ENCODE peak calls at places on chromosomes 1 and 21, in nine cellular contexts. R, Y, S, N, K, P, T, M and L are unnamed samples.

GRCh38 chr1:164617607-164618564 is 58.9 kb downstream of the PBX1 start:
- DNase-seq in R (no peak), Y (peak), S (peak), N (no peak), K (peak), P (no peak), T (no peak), M (no peak), L (no peak)

GRCh38 chr1:238658766-238659165 is 727.6 kb upstream of the CHRM3 start:
- DNase-seq in R (no peak), Y (peak), S (no peak), N (no peak), K (peak), P (no peak), T (no peak), M (peak), L (no peak)

GRCh38 chr1:119286587-119287181 is 81.9 kb upstream of the HAO2 start:
- DNase-seq in R (peak), Y (peak), S (peak), N (no peak), K (peak), P (peak), T (peak), M (peak), L (no peak)

GRCh38 chr1:207806531-207807394 is 54.9 kb downstream of the CD46 start:
- DNase-seq in R (no peak), Y (no peak), S (no peak), N (no peak), K (peak), P (no peak), T (no peak), M (no peak), L (no peak)

GRCh38 chr21:15061284-15061683 is 3.5 kb downstream of the NRIP1 start:
- DNase-seq in R (no peak), Y (no peak), S (no peak), N (no peak), K (no peak), P (no peak), T (no peak), M (peak), L (no peak)

GRCh38 chr1:232471250-232471649 is 158.7 kb downstream of the SIPA1L2 start:
- DNase-seq in R (no peak), Y (no peak), S (no peak), N (no peak), K (no peak), P (no peak), T (no peak), M (no peak), L (no peak)

GRCh38 chr1:205805082-205805711 is 7.8 kb downstream of the SLC41A1 start:
- DNase-seq in R (no peak), Y (no peak), S (no peak), N (no peak), K (no peak), P (no peak), T (peak), M (no peak), L (no peak)

GRCh38 chr1:95657248-95657647 is 423.2 kb downstream of the RWDD3 start:
- DNase-seq in R (no peak), Y (no peak), S (no peak), N (no peak), K (no peak), P (no peak), T (no peak), M (no peak), L (no peak)

GRCh38 chr1:232166942-232167341 is 463.0 kb downstream of the SIPA1L2 start:
- DNase-seq in R (no peak), Y (no peak), S (no peak), N (no peak), K (no peak), P (no peak), T (no peak), M (no peak), L (no peak)

GRCh38 chr1:225882699-225883615 is 777 bp upstream of the TMEM63A start:
- DNase-seq in R (peak), Y (peak), S (peak), N (peak), K (peak), P (peak), T (peak), M (peak), L (peak)

GRCh38 chr21:26966978-26967913 is at the start of gene ADAMTS5:
- DNase-seq in R (no peak), Y (peak), S (peak), N (peak), K (peak), P (no peak), T (no peak), M (peak), L (peak)

GRCh38 chr1:77756052-77756754 is 3.4 kb downstream of the USP33 start:
- DNase-seq in R (no peak), Y (no peak), S (no peak), N (no peak), K (no peak), P (no peak), T (no peak), M (no peak), L (no peak)

GRCh38 chr1:201436969-201437368 is 15.4 kb upstream of the TNNI1 start:
- DNase-seq in R (no peak), Y (no peak), S (no peak), N (no peak), K (no peak), P (no peak), T (no peak), M (no peak), L (no peak)

GRCh38 chr1:162368451-162368850 is 8.2 kb downstream of the SPATA46 start:
- DNase-seq in R (no peak), Y (no peak), S (no peak), N (no peak), K (no peak), P (no peak), T (no peak), M (no peak), L (no peak)

GRCh38 chr21:29335720-29336119 is 37.0 kb downstream of the BACH1 start:
- DNase-seq in R (no peak), Y (no peak), S (no peak), N (no peak), K (no peak), P (no peak), T (no peak), M (no peak), L (no peak)

GRCh38 chr1:244284641-244285156 is 167.0 kb downstream of the ADSS2 start:
- DNase-seq in R (no peak), Y (no peak), S (no peak), N (no peak), K (no peak), P (no peak), T (no peak), M (no peak), L (no peak)

GRCh38 chr1:108644984-108645383 is 15.9 kb downstream of the HENMT1 start:
- DNase-seq in R (no peak), Y (no peak), S (no peak), N (no peak), K (no peak), P (no peak), T (peak), M (no peak), L (no peak)

GRCh38 chr21:22965455-22966125 is 1967.4 kb downstream of the NCAM2 start:
- DNase-seq in R (no peak), Y (no peak), S (no peak), N (no peak), K (no peak), P (no peak), T (no peak), M (no peak), L (no peak)

GRCh38 chr1:42737257-42737656 is 2.8 kb downstream of the CLDN19 start:
- DNase-seq in R (peak), Y (no peak), S (no peak), N (no peak), K (no peak), P (no peak), T (no peak), M (no peak), L (no peak)

GRCh38 chr1:34780528-34780927 is 486 bp upstream of the GJB3 start:
- DNase-seq in R (no peak), Y (no peak), S (no peak), N (no peak), K (no peak), P (no peak), T (no peak), M (no peak), L (no peak)

GRCh38 chr1:94926365-94926914 is 470 bp downstream of the CNN3 start:
- DNase-seq in R (peak), Y (peak), S (peak), N (peak), K (peak), P (peak), T (peak), M (peak), L (no peak)

GRCh38 chr1:12757836-12758235 is 11.8 kb downstream of the CFAP107 start:
- DNase-seq in R (no peak), Y (no peak), S (no peak), N (no peak), K (no peak), P (no peak), T (no peak), M (no peak), L (no peak)

GRCh38 chr1:13730751-13731482 is 30.9 kb downstream of the PRDM2 start:
- DNase-seq in R (peak), Y (no peak), S (no peak), N (no peak), K (no peak), P (no peak), T (peak), M (no peak), L (peak)

GRCh38 chr1:168260393-168260792 is 20.3 kb upstream of the TBX19 start:
- DNase-seq in R (no peak), Y (peak), S (no peak), N (no peak), K (no peak), P (no peak), T (no peak), M (no peak), L (no peak)

DNA sequence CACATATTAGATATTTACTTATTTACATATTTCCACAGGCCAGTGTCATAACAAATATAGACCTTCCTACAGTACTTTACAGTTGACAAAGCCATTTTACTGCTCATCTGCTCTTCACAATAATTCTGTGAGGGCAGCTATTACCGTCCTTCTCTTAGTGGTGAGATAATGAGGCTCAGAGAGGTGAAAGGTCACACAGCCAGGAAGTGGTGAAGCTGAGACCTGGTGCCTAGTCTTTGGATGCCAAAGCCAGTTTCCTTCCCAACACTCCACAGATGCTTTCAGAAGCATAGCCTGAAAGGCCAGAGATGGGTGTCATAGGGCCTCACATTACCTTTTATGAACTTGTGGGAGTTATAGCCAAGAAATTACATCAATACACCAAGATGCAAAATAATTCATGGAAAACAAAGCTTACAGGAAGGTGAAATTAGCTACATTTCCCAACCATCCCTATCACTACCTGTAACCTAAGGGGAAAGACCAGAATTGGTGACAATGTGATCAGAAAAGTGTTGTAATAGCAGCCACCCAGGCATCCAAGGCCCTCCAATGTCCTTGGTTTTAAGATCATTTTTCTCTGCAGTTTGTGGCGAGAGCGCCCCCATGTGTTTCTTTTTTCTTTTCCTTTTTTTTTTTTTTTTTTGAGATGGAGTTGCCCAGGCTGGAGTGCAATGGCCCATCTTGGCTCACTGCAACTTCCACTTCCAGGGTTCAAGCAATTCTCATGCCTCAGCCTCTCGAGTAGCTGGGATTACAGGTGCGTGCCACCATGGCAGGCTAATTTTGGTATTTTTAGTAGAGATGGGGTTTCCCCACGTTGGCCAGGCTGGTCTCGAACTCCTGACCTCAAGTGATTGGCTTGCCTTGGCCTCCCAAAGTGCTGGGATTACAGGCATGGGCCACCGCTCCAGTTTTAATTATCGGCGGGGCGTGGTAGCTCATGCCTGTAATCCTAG is 26.5 kb upstream of the RPL11 start:
- DNase-seq in R (no peak), Y (peak), S (no peak), N (no peak), K (peak), P (no peak), T (no peak), M (peak), L (no peak)
- TF ChIP-seq CTCF in R (no peak), Y (peak), S (peak), N (peak), K (peak), P (peak), T (peak), M (peak), L (peak)

GRCh38 chr1:183087001-183087400 is 63.8 kb downstream of the LAMC1 start:
- DNase-seq in R (no peak), Y (no peak), S (no peak), N (no peak), K (no peak), P (no peak), T (no peak), M (no peak), L (no peak)
- TF ChIP-seq CTCF in R (no peak), Y (no peak), S (no peak), N (no peak), K (no peak), P (no peak), T (no peak), M (no peak), L (no peak)

GRCh38 chr1:234770924-234771540 is 161.1 kb upstream of the IRF2BP2 start:
- DNase-seq in R (no peak), Y (no peak), S (no peak), N (no peak), K (no peak), P (no peak), T (no peak), M (no peak), L (no peak)

GRCh38 chr1:234768569-234769283 is 158.7 kb upstream of the IRF2BP2 start:
- DNase-seq in R (no peak), Y (no peak), S (no peak), N (no peak), K (no peak), P (no peak), T (no peak), M (no peak), L (no peak)

GRCh38 chr1:234769284-234769998 is 159.5 kb upstream of the IRF2BP2 start:
- DNase-seq in R (no peak), Y (no peak), S (no peak), N (no peak), K (no peak), P (no peak), T (no peak), M (no peak), L (no peak)

GRCh38 chr1:234771642-234772344 is 161.8 kb upstream of the IRF2BP2 start:
- DNase-seq in R (no peak), Y (peak), S (no peak), N (no peak), K (no peak), P (no peak), T (no peak), M (peak), L (no peak)

DNA sequence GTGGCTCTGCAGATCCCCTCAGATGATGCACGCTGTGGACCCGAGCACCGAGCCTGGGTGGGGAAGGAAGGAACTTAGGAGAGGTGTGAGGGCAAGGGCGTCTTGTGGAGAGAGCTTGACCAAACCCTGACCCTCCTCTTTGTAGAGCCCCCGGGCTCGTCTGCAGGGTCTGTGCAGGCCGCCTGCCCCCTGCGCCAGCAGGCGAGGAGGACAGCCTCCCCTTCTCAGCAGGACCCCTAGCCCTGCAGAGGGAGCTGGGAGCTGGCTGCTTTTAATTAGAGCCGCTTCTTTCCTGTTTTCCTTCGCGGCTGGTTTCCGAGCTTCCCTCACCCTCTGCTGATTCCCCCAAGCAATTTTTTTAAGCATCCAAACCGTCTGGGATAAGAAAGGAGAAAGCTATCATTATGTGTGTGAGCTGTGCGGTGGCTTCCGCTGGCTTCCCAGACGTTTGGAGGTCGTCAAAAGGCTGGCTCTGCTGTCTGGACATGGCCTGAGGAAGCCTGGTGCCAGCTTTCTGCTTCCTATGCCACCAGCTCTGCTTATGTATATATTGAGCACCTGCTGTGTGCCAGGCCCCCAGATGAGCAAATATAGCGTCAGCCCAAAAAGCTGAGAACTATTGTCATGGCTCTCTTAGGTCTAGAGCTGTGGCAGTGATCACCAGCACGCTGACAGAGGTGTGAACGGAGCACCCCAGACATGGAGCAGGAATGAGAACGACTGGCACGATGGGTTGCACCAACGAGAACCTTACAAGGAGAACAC is 160.2 kb upstream of the IRF2BP2 start:
- DNase-seq in R (no peak), Y (no peak), S (no peak), N (no peak), K (no peak), P (no peak), T (no peak), M (no peak), L (no peak)
- TF ChIP-seq CTCF in R (no peak), Y (peak), S (no peak), N (no peak), K (no peak), P (no peak), T (no peak), M (no peak), L (no peak)

GRCh38 chr1:9181990-9182783 is 52.4 kb upstream of the H6PD start:
- DNase-seq in R (peak), Y (no peak), S (no peak), N (peak), K (no peak), P (no peak), T (no peak), M (peak), L (no peak)
- TF ChIP-seq CTCF in R (peak), Y (peak), S (peak), N (peak), K (peak), P (peak), T (no peak), M (peak), L (no peak)

GRCh38 chr1:8398677-8399076 is 80.8 kb downstream of the SLC45A1 start:
- DNase-seq in R (no peak), Y (no peak), S (no peak), N (no peak), K (no peak), P (no peak), T (no peak), M (no peak), L (no peak)
- TF ChIP-seq CTCF in R (no peak), Y (no peak), S (peak), N (no peak), K (peak), P (no peak), T (no peak), M (peak), L (no peak)

DNA sequence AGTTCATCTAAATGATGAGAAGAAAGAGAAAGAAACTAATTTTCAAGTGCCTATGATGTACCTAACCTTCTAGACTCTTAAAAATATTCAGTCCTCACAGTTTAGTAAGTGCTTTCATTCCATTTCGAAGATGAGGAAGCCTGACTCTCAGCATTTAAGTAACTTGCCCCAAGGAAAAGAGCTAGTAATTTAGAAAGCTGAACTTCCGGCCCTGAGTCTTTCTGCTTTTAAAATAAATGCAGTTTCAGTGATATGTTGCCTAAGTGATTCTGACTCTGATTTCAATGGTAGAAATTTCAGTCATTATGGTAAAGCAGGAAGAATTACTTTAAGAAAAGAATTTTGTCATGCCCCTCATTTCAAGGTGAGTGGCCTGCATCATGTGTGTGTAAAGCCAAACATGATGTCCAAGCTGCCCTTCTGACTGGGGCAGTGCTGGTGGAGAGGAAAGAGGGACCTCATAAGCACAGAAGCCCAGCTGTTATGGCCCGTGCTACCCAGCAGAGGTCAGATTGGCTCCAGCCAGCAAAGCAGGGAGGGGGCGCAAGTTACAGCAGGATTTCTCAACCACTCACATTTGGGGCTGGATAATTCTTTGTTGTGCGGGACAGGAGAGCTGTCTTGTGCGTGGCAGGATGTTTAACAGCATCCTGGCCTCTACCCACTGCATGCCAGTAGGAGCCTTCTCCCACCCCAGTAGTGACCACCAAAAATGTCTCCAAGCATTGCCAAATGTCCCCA is 10.7 kb downstream of the ATP1A4 start:
- DNase-seq in R (peak), Y (peak), S (peak), N (no peak), K (no peak), P (no peak), T (no peak), M (peak), L (no peak)
- TF ChIP-seq CTCF in R (peak), Y (peak), S (peak), N (peak), K (peak), P (no peak), T (no peak), M (peak), L (peak)

DNA sequence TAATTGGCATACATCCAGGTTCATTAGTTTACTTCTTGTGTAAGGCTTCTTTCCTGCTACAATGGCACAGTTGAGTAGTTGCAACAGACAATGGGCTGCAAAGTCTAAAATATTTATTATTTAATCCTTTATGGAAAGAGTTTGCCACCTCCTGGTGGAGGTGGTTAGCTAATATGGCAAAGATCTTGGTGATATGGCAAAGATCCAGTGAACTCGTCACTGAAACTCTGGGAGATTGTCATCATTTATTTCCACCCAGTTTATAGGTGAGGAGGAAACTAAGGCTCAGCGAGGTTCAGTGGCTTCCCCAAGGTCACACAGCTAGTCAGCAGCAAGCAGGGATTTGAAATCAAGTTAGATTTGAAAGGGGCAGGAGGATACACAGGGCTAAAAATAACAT is 16.1 kb upstream of the IFFO2 start:
- DNase-seq in R (no peak), Y (no peak), S (no peak), N (no peak), K (peak), P (no peak), T (peak), M (peak), L (no peak)
- TF ChIP-seq CTCF in R (no peak), Y (peak), S (peak), N (peak), K (peak), P (peak), T (peak), M (peak), L (peak)

GRCh38 chr21:32306021-32306780 is 7.5 kb downstream of the MRAP start:
- DNase-seq in R (no peak), Y (peak), S (peak), N (no peak), K (no peak), P (no peak), T (no peak), M (no peak), L (no peak)
- TF ChIP-seq CTCF in R (no peak), Y (peak), S (peak), N (peak), K (peak), P (no peak), T (no peak), M (peak), L (no peak)